ENCODE peak calls at places on chromosomes 1 and 21, in eight cellular contexts. M is breast epithelium, Z is right cardiac atrium, P is left ventricle myocardium inferior, Y is sigmoid colon, B is Peyer's patch, X is right atrium auricular region, L is mucosa of descending colon. F is an unnamed sample. For H3K4me1, the result is how much of the 10 kb centered on the place peaks cover.

GRCh38 chr1:98940680-98941079 is 64.0 kb downstream of the PLPPR5 start:
- DNase-seq in M (no peak), Z (no peak), P (no peak), Y (no peak), B (no peak), X (no peak), L (no peak), F (no peak)

GRCh38 chr1:192445849-192446489 is 129.2 kb downstream of the RGS21 start:
- DNase-seq in M (no peak), Z (no peak), P (no peak), Y (peak), B (peak), X (no peak), L (no peak), F (peak)

GRCh38 chr21:20721151-20721550 is 277.1 kb upstream of the NCAM2 start:
- DNase-seq in M (no peak), Z (no peak), P (no peak), Y (no peak), B (no peak), X (no peak), L (no peak), F (no peak)

GRCh38 chr1:203093754-203094410 is 8.1 kb upstream of the MYOG start:
- DNase-seq in M (peak), Z (no peak), P (no peak), Y (no peak), B (no peak), X (no peak), L (no peak), F (no peak)

GRCh38 chr1:23793018-23793781 is 2.3 kb downstream of the LYPLA2 start:
- DNase-seq in M (no peak), Z (peak), P (peak), Y (no peak), B (no peak), X (no peak), L (peak), F (peak)

GRCh38 chr21:26388731-26389231 is 184.3 kb downstream of the CYYR1 start:
- DNase-seq in M (peak), Z (no peak), P (no peak), Y (no peak), B (no peak), X (no peak), L (no peak), F (no peak)

GRCh38 chr1:177170756-177171535 is at the start of gene BRINP2:
- DNase-seq in M (peak), Z (peak), P (peak), Y (no peak), B (no peak), X (no peak), L (peak), F (no peak)

GRCh38 chr1:201008666-201009360 is 14.7 kb downstream of the KIF21B start:
- DNase-seq in M (no peak), Z (no peak), P (no peak), Y (no peak), B (no peak), X (no peak), L (peak), F (no peak)

GRCh38 chr1:109265741-109266330 is 16.5 kb downstream of the CELSR2 start:
- DNase-seq in M (no peak), Z (no peak), P (no peak), Y (no peak), B (no peak), X (no peak), L (peak), F (no peak)

GRCh38 chr1:44336668-44337067 is 18.4 kb downstream of the ERI3 start:
- DNase-seq in M (no peak), Z (no peak), P (no peak), Y (no peak), B (no peak), X (no peak), L (no peak), F (no peak)

GRCh38 chr1:226708967-226709396 is 30.1 kb downstream of the ITPKB start:
- DNase-seq in M (no peak), Z (no peak), P (no peak), Y (no peak), B (no peak), X (no peak), L (no peak), F (peak)

DNA sequence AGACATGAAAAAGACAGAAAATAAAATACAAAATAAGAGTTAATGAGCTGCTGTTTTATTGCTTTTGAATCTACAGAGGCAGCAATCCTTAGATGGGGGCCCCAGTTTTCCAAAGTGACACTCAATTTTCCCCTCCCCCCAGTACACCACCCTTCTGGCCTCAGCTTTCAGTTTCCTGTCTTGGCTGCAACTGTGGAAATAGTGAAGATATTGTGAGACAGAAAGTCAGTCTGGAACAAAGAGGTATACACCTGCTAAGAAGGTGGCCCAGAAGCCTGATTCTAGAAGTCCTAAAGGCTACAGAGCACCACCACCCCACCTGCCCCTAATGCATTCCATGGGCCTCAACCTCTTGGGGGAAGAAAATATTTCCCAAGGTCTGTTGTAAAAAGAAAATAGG is 1.1 kb upstream of the MTMR11 start:
- DNase-seq in M (no peak), Z (no peak), P (no peak), Y (no peak), B (no peak), X (no peak), L (no peak), F (no peak)
- H3K4me1 ChIP-seq in M (under half), Z (under half), P (half or more), Y (under half), B (under half), X (half or more), L (under half), F (under half)

GRCh38 chr1:167665469-167665868 is 35.4 kb downstream of the RCSD1 start:
- DNase-seq in M (no peak), Z (no peak), P (no peak), Y (no peak), B (no peak), X (no peak), L (no peak), F (no peak)

GRCh38 chr1:167668108-167668507 is 38.1 kb downstream of the RCSD1 start:
- DNase-seq in M (no peak), Z (no peak), P (no peak), Y (no peak), B (no peak), X (no peak), L (no peak), F (no peak)

GRCh38 chr1:167669209-167670139 is 39.4 kb downstream of the RCSD1 start:
- DNase-seq in M (no peak), Z (no peak), P (no peak), Y (no peak), B (no peak), X (no peak), L (no peak), F (no peak)

GRCh38 chr1:167666416-167666815 is 36.4 kb downstream of the RCSD1 start:
- DNase-seq in M (no peak), Z (no peak), P (no peak), Y (no peak), B (no peak), X (no peak), L (no peak), F (no peak)

GRCh38 chr1:167667536-167667935 is 37.5 kb downstream of the RCSD1 start:
- DNase-seq in M (no peak), Z (no peak), P (no peak), Y (no peak), B (no peak), X (no peak), L (no peak), F (no peak)
- H3K4me1 ChIP-seq in M (under half), Z (under half), P (half or more), Y (under half), B (under half), X (half or more), L (under half), F (half or more)

GRCh38 chr1:53110370-53111072 is 31.9 kb downstream of the SLC1A7 start:
- DNase-seq in M (no peak), Z (no peak), P (no peak), Y (no peak), B (no peak), X (no peak), L (peak), F (no peak)

GRCh38 chr1:53107570-53108322 is 34.7 kb downstream of the SLC1A7 start:
- DNase-seq in M (peak), Z (no peak), P (no peak), Y (no peak), B (no peak), X (no peak), L (no peak), F (no peak)

GRCh38 chr1:53107090-53107489 is 35.3 kb downstream of the SLC1A7 start:
- DNase-seq in M (no peak), Z (no peak), P (no peak), Y (no peak), B (no peak), X (no peak), L (no peak), F (no peak)

GRCh38 chr1:53111073-53111556 is 31.3 kb downstream of the SLC1A7 start:
- DNase-seq in M (no peak), Z (no peak), P (no peak), Y (no peak), B (no peak), X (no peak), L (peak), F (no peak)

DNA sequence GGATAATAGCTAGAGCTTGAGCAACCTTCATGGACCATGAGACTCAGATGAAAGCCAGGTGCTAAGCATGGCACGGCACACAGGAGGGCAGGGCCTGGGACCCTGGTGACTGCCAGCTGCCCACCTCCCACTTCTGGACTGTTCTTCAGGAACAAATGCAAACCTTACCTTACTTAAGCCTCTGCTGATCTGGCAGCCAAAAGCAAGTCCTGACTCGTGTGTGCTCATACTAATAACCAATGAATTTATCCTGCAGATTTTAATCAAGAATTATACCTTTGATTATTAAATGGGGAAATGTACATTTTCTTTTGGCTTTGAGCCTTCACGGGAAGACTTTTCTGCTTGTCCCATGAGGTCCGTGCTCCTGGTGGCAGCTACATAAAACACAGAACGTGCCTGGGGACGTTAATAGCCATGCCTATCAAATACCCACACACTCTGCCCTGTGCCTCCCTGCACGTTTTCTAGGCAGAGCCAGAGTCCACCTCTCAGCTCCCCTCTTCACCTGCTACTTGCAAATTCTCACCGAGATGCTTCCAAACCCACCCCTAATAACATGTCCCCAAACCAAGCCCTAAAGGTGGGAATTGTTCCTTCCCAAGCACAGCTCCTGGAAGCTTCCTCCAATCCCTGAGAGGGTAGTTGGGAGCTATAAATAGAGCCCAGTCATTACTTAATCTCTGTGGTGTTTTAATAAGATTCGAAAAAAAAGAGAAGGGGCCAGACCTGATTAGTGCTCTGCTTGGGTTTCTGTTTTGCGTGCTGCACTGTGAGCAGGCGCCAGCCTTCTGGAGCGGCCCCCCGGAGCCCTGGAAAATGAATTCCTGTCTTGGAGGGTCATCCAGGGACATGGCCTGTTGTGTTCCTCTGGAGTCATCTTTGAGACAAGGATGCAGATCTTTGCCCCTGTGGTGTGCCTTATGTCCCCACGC is 33.5 kb downstream of the SLC1A7 start:
- DNase-seq in M (no peak), Z (no peak), P (no peak), Y (no peak), B (no peak), X (no peak), L (no peak), F (no peak)
- H3K4me1 ChIP-seq in M (under half), Z (under half), P (under half), Y (half or more), B (under half), X (under half), L (under half), F (under half)

GRCh38 chr1:76048194-76048593 is 26.4 kb upstream of the ST6GALNAC3 start:
- DNase-seq in M (no peak), Z (no peak), P (no peak), Y (no peak), B (no peak), X (no peak), L (no peak), F (no peak)

GRCh38 chr1:76055987-76056386 is 18.6 kb upstream of the ST6GALNAC3 start:
- DNase-seq in M (no peak), Z (no peak), P (no peak), Y (no peak), B (no peak), X (no peak), L (no peak), F (no peak)

GRCh38 chr1:76054357-76054756 is 20.2 kb upstream of the ST6GALNAC3 start:
- DNase-seq in M (no peak), Z (no peak), P (no peak), Y (no peak), B (no peak), X (no peak), L (no peak), F (no peak)

DNA sequence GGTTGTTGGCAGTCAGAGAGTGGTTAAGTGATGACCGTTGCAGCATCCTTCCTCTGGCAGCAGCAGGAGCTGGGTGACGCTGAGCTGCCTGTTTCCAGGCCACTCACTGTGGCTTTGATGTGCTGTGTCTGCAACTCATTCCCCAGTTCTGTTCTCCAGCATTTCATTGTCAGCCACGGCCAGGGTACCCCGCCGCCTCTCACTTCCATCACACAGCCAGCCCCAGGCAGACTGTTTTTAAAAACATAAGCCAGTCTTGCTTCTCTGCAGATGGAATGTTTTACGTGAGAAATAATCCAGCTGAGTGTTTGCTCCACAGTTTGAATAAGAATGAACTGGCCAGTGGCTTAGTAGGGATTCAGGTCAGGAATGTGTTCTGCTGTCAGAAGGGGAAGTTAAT is 21.5 kb upstream of the ST6GALNAC3 start:
- DNase-seq in M (no peak), Z (no peak), P (no peak), Y (peak), B (no peak), X (no peak), L (no peak), F (no peak)
- H3K4me1 ChIP-seq in M (under half), Z (under half), P (under half), Y (under half), B (under half), X (under half), L (under half), F (under half)